ENCODE peak calls at places on chromosomes 3 and 15, in four cellular contexts. One of them, this sample, is unnamed.

GRCh38 chr3:52128118-52128683 is 26.0 kb downstream of the POC1A start:
- DNase-seq in SK-N-SH: peak
- DNase-seq in HCT116: peak
- DNase-seq in GM12878: no peak
- DNase-seq in this sample: peak

GRCh38 chr3:12670365-12670764 is 6.4 kb upstream of the RAF1 start:
- DNase-seq in SK-N-SH: no peak
- DNase-seq in HCT116: no peak
- DNase-seq in GM12878: no peak
- DNase-seq in this sample: no peak

GRCh38 chr3:21526461-21526860 is 224.5 kb downstream of the ZNF385D start:
- DNase-seq in SK-N-SH: no peak
- DNase-seq in HCT116: no peak
- DNase-seq in GM12878: no peak
- DNase-seq in this sample: no peak

GRCh38 chr3:52451237-52452083 is 2.4 kb downstream of the TNNC1 start:
- DNase-seq in SK-N-SH: no peak
- DNase-seq in HCT116: no peak
- DNase-seq in GM12878: no peak
- DNase-seq in this sample: no peak

GRCh38 chr15:83030021-83030420 is 18.6 kb upstream of the C15orf40 start:
- DNase-seq in SK-N-SH: no peak
- DNase-seq in HCT116: peak
- DNase-seq in GM12878: no peak
- DNase-seq in this sample: no peak

GRCh38 chr3:99686955-99687612 is 48.7 kb downstream of the COL8A1 start:
- DNase-seq in SK-N-SH: peak
- DNase-seq in HCT116: peak
- DNase-seq in GM12878: no peak
- DNase-seq in this sample: peak

GRCh38 chr15:63181658-63182057 is 7.7 kb upstream of the RAB8B start:
- DNase-seq in SK-N-SH: no peak
- DNase-seq in HCT116: no peak
- DNase-seq in GM12878: no peak
- DNase-seq in this sample: no peak

GRCh38 chr15:31459011-31459748 is 132.5 kb downstream of the KLF13 start:
- DNase-seq in SK-N-SH: no peak
- DNase-seq in HCT116: no peak
- DNase-seq in GM12878: peak
- DNase-seq in this sample: no peak

GRCh38 chr15:91311986-91312385 is 211.9 kb downstream of the SV2B start:
- DNase-seq in SK-N-SH: no peak
- DNase-seq in HCT116: no peak
- DNase-seq in GM12878: no peak
- DNase-seq in this sample: peak

GRCh38 chr3:100105536-100105935 is 8.8 kb downstream of the FILIP1L start:
- DNase-seq in SK-N-SH: no peak
- DNase-seq in HCT116: no peak
- DNase-seq in GM12878: no peak
- DNase-seq in this sample: no peak

GRCh38 chr15:39127925-39128617 is 452.8 kb upstream of the THBS1 start:
- DNase-seq in SK-N-SH: no peak
- DNase-seq in HCT116: peak
- DNase-seq in GM12878: no peak
- DNase-seq in this sample: peak

GRCh38 chr3:82376883-82377282 is 615.4 kb upstream of the GBE1 start:
- DNase-seq in SK-N-SH: no peak
- DNase-seq in HCT116: peak
- DNase-seq in GM12878: no peak
- DNase-seq in this sample: peak

GRCh38 chr3:124962403-124962940 is 27.9 kb upstream of the MUC13 start:
- DNase-seq in SK-N-SH: no peak
- DNase-seq in HCT116: no peak
- DNase-seq in GM12878: no peak
- DNase-seq in this sample: no peak

GRCh38 chr3:56610669-56611335 is 53.8 kb downstream of the CCDC66 start:
- DNase-seq in SK-N-SH: no peak
- DNase-seq in HCT116: no peak
- DNase-seq in GM12878: no peak
- DNase-seq in this sample: no peak

GRCh38 chr15:32721594-32721993 is 3.8 kb downstream of the GREM1 start:
- DNase-seq in SK-N-SH: no peak
- DNase-seq in HCT116: no peak
- DNase-seq in GM12878: no peak
- DNase-seq in this sample: no peak

GRCh38 chr15:42091753-42092665 is 2.4 kb downstream of the PLA2G4D start:
- DNase-seq in SK-N-SH: no peak
- DNase-seq in HCT116: peak
- DNase-seq in GM12878: no peak
- DNase-seq in this sample: peak

GRCh38 chr15:67462802-67463201 is 58.1 kb upstream of the C15orf61 start:
- DNase-seq in SK-N-SH: no peak
- DNase-seq in HCT116: no peak
- DNase-seq in GM12878: no peak
- DNase-seq in this sample: no peak

GRCh38 chr3:140994316-140994715 is 52.7 kb downstream of the SLC25A36 start:
- DNase-seq in SK-N-SH: no peak
- DNase-seq in HCT116: no peak
- DNase-seq in GM12878: no peak
- DNase-seq in this sample: no peak

GRCh38 chr15:39195988-39196486 is 384.8 kb upstream of the THBS1 start:
- DNase-seq in SK-N-SH: no peak
- DNase-seq in HCT116: no peak
- DNase-seq in GM12878: no peak
- DNase-seq in this sample: no peak

GRCh38 chr3:40229411-40229810 is 80.1 kb upstream of the EIF1B start:
- DNase-seq in SK-N-SH: no peak
- DNase-seq in HCT116: no peak
- DNase-seq in GM12878: peak
- DNase-seq in this sample: no peak

GRCh38 chr3:43932921-43933320 is 242.2 kb downstream of the ABHD5 start:
- DNase-seq in SK-N-SH: peak
- DNase-seq in HCT116: no peak
- DNase-seq in GM12878: no peak
- DNase-seq in this sample: no peak

GRCh38 chr15:44726568-44727461 is 9.5 kb upstream of the TRIM69 start:
- DNase-seq in SK-N-SH: no peak
- DNase-seq in HCT116: peak
- DNase-seq in GM12878: peak
- DNase-seq in this sample: peak

GRCh38 chr3:197216914-197217313 is 81.5 kb downstream of the DLG1 start:
- DNase-seq in SK-N-SH: no peak
- DNase-seq in HCT116: no peak
- DNase-seq in GM12878: no peak
- DNase-seq in this sample: no peak

GRCh38 chr3:132343018-132343612 is 25.9 kb downstream of the ACP3 start:
- DNase-seq in SK-N-SH: peak
- DNase-seq in HCT116: peak
- DNase-seq in GM12878: no peak
- DNase-seq in this sample: no peak

GRCh38 chr3:197281849-197282248 is 16.6 kb downstream of the DLG1 start:
- DNase-seq in SK-N-SH: no peak
- DNase-seq in HCT116: no peak
- DNase-seq in GM12878: no peak
- DNase-seq in this sample: no peak

DNA sequence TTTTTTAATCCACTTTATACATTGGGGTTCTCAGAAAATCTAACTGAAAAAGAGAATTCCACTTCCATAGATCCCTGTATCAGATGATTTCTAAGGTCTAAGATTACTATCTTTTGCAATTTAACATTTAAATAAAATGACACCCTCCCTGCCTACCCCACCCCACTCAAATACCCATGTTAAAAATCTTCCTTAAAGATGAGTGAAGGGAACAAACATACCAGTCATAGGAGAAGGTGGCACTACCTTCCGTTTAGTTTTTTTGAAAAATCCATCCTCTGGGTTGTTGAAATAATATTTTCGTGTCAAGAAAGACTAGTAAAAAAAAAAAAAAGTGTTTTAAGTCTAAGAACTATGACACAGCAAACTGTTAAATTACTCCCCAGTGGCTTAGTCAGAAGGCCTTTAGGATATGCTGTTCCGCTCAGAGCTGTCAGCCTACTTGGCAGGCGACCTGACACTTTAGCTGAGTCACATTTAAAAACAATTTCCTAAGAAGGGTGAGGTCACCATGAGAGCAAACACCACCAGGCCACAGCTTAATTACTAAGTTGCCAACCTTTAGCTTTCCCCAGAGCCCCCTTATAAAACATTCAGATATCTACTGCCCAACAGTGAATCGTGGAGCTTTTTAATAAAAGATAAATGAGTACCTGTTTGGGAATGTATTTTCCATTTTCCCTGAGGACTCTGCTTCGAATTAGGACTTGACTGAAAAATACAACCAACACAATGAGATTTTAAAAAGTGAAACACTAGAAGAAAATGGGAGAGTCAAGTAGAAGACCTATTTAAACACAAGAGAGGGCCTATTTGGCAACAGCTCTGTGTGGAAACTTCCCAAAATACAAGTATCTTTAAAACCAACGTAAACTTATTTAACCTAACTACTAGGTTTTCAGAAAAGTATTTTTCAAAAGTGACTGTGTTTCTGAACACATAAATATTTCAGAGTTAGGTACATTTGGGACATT is 9.6 kb downstream of the EMC3 start:
- DNase-seq in SK-N-SH: no peak
- DNase-seq in HCT116: peak
- DNase-seq in GM12878: no peak
- DNase-seq in this sample: peak
- TF ChIP-seq JUND in SK-N-SH: peak
- TF ChIP-seq JUND in HCT116: peak
- TF ChIP-seq JUND in GM12878: no peak
- TF ChIP-seq JUND in this sample: peak

DNA sequence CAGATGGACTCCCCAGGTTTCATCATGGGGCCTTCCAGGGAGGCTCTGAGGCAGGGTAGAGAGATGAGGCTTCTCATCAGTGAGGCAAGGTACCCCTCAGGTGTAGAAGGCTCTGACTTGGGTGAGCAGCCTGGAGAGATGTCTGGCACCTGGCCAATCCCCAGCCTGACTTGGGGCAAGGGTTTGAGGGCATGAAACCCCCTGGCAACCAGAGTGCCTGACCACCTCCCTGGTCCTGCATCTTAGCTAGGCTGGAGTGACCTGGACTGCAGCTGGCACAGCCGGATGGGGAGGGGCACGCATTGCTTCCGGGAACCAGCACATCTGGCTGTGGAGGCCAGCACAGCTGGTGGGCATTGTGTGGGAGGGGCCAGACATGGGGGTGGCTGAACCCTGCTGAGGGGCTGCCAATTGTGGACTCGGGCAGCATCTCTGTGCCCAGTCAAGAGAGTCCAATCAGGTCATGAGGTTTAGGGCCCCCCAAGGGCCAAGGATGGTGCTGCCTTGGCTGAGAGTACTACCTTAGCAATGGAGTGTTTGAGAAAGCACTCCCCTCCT is 1.9 kb downstream of the ZBTB47 start:
- DNase-seq in SK-N-SH: peak
- DNase-seq in HCT116: no peak
- DNase-seq in GM12878: no peak
- DNase-seq in this sample: no peak
- TF ChIP-seq JUND in SK-N-SH: no peak
- TF ChIP-seq JUND in HCT116: no peak
- TF ChIP-seq JUND in GM12878: no peak
- TF ChIP-seq JUND in this sample: no peak

GRCh38 chr3:5149306-5149880 is 27.3 kb downstream of the ARL8B start:
- DNase-seq in SK-N-SH: no peak
- DNase-seq in HCT116: no peak
- DNase-seq in GM12878: no peak
- DNase-seq in this sample: no peak

GRCh38 chr3:5144316-5144994 is 22.4 kb downstream of the ARL8B start:
- DNase-seq in SK-N-SH: no peak
- DNase-seq in HCT116: no peak
- DNase-seq in GM12878: no peak
- DNase-seq in this sample: peak

GRCh38 chr3:5141760-5142159 is 19.7 kb downstream of the ARL8B start:
- DNase-seq in SK-N-SH: no peak
- DNase-seq in HCT116: no peak
- DNase-seq in GM12878: no peak
- DNase-seq in this sample: no peak

GRCh38 chr3:5143459-5143858 is 21.4 kb downstream of the ARL8B start:
- DNase-seq in SK-N-SH: no peak
- DNase-seq in HCT116: no peak
- DNase-seq in GM12878: no peak
- DNase-seq in this sample: no peak

GRCh38 chr3:5145120-5145519 is 23.0 kb downstream of the ARL8B start:
- DNase-seq in SK-N-SH: no peak
- DNase-seq in HCT116: no peak
- DNase-seq in GM12878: no peak
- DNase-seq in this sample: no peak
- TF ChIP-seq JUND in SK-N-SH: no peak
- TF ChIP-seq JUND in HCT116: no peak
- TF ChIP-seq JUND in GM12878: no peak
- TF ChIP-seq JUND in this sample: no peak

DNA sequence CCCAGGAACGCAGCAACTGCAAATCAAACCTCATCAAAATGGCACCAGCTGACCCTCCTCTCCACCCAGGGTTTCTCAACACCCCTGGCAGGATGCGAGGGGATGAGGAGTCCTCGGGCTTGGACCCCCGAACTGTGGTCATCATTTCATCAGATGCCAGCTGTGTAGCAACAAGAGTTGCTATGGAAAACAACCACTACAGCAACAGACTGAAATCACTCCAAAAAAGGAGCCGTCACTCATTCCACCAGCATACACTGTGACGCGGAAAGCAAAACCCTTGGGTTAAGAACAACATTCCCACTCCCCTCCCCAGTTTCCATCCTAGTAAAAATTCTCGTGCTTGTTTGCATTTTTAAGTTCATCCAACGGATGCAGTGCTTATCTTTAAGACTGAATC is 40.1 kb downstream of the VGLL4 start:
- DNase-seq in SK-N-SH: no peak
- DNase-seq in HCT116: no peak
- DNase-seq in GM12878: no peak
- DNase-seq in this sample: no peak
- TF ChIP-seq JUND in SK-N-SH: no peak
- TF ChIP-seq JUND in HCT116: no peak
- TF ChIP-seq JUND in GM12878: no peak
- TF ChIP-seq JUND in this sample: no peak

GRCh38 chr3:27544372-27544865 is 60.2 kb upstream of the SLC4A7 start:
- DNase-seq in SK-N-SH: no peak
- DNase-seq in HCT116: no peak
- DNase-seq in GM12878: no peak
- DNase-seq in this sample: no peak
- TF ChIP-seq JUND in SK-N-SH: peak
- TF ChIP-seq JUND in HCT116: no peak
- TF ChIP-seq JUND in GM12878: no peak
- TF ChIP-seq JUND in this sample: no peak

GRCh38 chr15:87711011-87711410 is 545.5 kb downstream of the NTRK3 start:
- DNase-seq in SK-N-SH: no peak
- DNase-seq in HCT116: no peak
- DNase-seq in GM12878: no peak
- DNase-seq in this sample: no peak
- TF ChIP-seq JUND in SK-N-SH: no peak
- TF ChIP-seq JUND in HCT116: no peak
- TF ChIP-seq JUND in GM12878: no peak
- TF ChIP-seq JUND in this sample: no peak

GRCh38 chr3:122975163-122975923 is 52.2 kb downstream of the SEMA5B start:
- DNase-seq in SK-N-SH: peak
- DNase-seq in HCT116: no peak
- DNase-seq in GM12878: no peak
- DNase-seq in this sample: peak
- TF ChIP-seq JUND in SK-N-SH: peak
- TF ChIP-seq JUND in HCT116: no peak
- TF ChIP-seq JUND in GM12878: no peak
- TF ChIP-seq JUND in this sample: no peak

GRCh38 chr15:54687628-54688027 is 509.1 kb downstream of the RSL24D1 start:
- DNase-seq in SK-N-SH: no peak
- DNase-seq in HCT116: no peak
- DNase-seq in GM12878: no peak
- DNase-seq in this sample: no peak
- TF ChIP-seq JUND in SK-N-SH: no peak
- TF ChIP-seq JUND in HCT116: no peak
- TF ChIP-seq JUND in GM12878: no peak
- TF ChIP-seq JUND in this sample: no peak